ENCODE peak calls at places on chromosome 13, in six cellular contexts. Q, M, E, G, L and R are unnamed samples.

GRCh38 chr13:111202745-111203144 is 87.6 kb downstream of the ARHGEF7 start:
- ATAC-seq in Q (peak), M (peak), L (no peak), E (no peak), G (no peak), R (peak)

GRCh38 chr13:109744512-109745051 is 41.8 kb downstream of the IRS2 start:
- ATAC-seq in Q (no peak), L (no peak), G (no peak), M (peak), E (no peak), R (no peak)

GRCh38 chr13:41595298-41595697 is 137.9 kb downstream of the RGCC start:
- ATAC-seq in Q (no peak), M (no peak), G (no peak), E (no peak), L (no peak), R (no peak)

GRCh38 chr13:50644081-50644871 is 199.2 kb downstream of the DLEU7 start:
- ATAC-seq in E (no peak), M (no peak), G (no peak), Q (no peak), L (no peak), R (no peak)

GRCh38 chr13:27619711-27620376 is 485 bp downstream of the LNX2 start:
- ATAC-seq in G (peak), M (peak), Q (peak), E (no peak), L (peak), R (peak)

GRCh38 chr13:98584668-98585397 is 7.9 kb upstream of the STK24 start:
- ATAC-seq in E (no peak), G (peak), Q (no peak), L (no peak), M (no peak), R (no peak)

GRCh38 chr13:45385320-45385719 is 32.9 kb downstream of the SLC25A30 start:
- ATAC-seq in M (no peak), G (no peak), E (no peak), Q (no peak), L (no peak), R (no peak)

GRCh38 chr13:105048685-105049084 is 1486.8 kb downstream of the EFNB2 start:
- ATAC-seq in L (no peak), E (no peak), Q (peak), G (no peak), M (no peak), R (no peak)

GRCh38 chr13:72062566-72062965 is 195.6 kb upstream of the DACH1 start:
- ATAC-seq in M (no peak), L (peak), E (no peak), Q (no peak), G (no peak), R (no peak)

GRCh38 chr13:66915596-66916185 is 314.4 kb downstream of the PCDH9 start:
- ATAC-seq in G (no peak), M (no peak), E (no peak), Q (no peak), L (no peak), R (no peak)

GRCh38 chr13:40170982-40171381 is 495.5 kb downstream of the FOXO1 start:
- ATAC-seq in E (no peak), L (peak), Q (no peak), G (no peak), M (no peak), R (no peak)

GRCh38 chr13:70729369-70729768 is 621.1 kb upstream of the KLHL1 start:
- ATAC-seq in Q (peak), L (no peak), E (no peak), M (no peak), G (peak), R (no peak)

GRCh38 chr13:21079761-21080730 is 18.7 kb upstream of the LATS2 start:
- ATAC-seq in Q (no peak), M (no peak), G (peak), E (peak), L (no peak), R (peak)

GRCh38 chr13:51916419-51916818 is 54.6 kb downstream of the CCDC70 start:
- ATAC-seq in E (no peak), Q (no peak), L (no peak), G (no peak), M (no peak), R (no peak)

GRCh38 chr13:44818428-44818827 is 170.8 kb downstream of the NUFIP1 start:
- ATAC-seq in Q (peak), L (peak), E (no peak), M (no peak), G (peak), R (no peak)

GRCh38 chr13:106492576-106493323 is 42.7 kb downstream of the EFNB2 start:
- ATAC-seq in L (no peak), E (no peak), Q (no peak), M (no peak), G (no peak), R (no peak)

GRCh38 chr13:43005460-43006236 is 13.6 kb upstream of the EPSTI1 start:
- ATAC-seq in M (no peak), E (peak), Q (no peak), G (no peak), L (no peak), R (peak)

GRCh38 chr13:34124912-34125311 is 307.0 kb downstream of the RFC3 start:
- ATAC-seq in E (no peak), L (no peak), Q (no peak), M (no peak), G (peak), R (no peak)

GRCh38 chr13:60329221-60329983 is 67.6 kb upstream of the TDRD3 start:
- ATAC-seq in L (peak), E (peak), Q (peak), G (peak), M (peak), R (no peak)

GRCh38 chr13:51879133-51879532 is 17.4 kb downstream of the CCDC70 start:
- ATAC-seq in G (no peak), Q (peak), E (no peak), M (no peak), L (no peak), R (no peak)

GRCh38 chr13:111318396-111318795 is 2.0 kb upstream of the TEX29 start:
- ATAC-seq in Q (no peak), M (peak), E (no peak), L (no peak), G (no peak), R (no peak)

GRCh38 chr13:75432045-75432444 is 49.9 kb downstream of the TBC1D4 start:
- ATAC-seq in M (peak), Q (peak), L (peak), G (peak), E (no peak), R (peak)

GRCh38 chr13:63512095-63512494 is 2096.4 kb upstream of the PCDH20 start:
- ATAC-seq in G (no peak), L (no peak), E (peak), Q (no peak), M (no peak), R (no peak)

GRCh38 chr13:18978447-18978846 is 203.2 kb downstream of the TUBA3C start:
- ATAC-seq in L (no peak), E (peak), M (no peak), G (no peak), Q (no peak), R (no peak)

DNA sequence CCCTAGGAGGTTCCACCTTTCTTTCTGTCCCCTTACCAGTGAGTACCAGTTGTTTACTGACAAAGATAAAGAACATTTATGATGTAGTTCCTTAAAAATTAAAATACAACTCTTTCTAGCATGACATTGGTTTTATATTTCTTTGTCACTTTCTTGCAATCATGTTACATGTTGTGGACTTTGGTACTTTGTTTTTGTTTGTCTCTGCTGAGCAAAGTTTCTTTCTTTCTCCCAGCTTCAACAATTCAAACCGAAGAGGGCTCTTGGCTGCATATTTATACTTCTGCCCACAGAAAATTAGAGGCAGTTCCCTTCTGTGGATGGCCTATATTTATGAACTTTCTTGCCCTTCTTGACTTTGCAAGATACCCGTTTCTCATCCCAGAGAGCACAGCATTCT is 201.2 kb downstream of the MTUS2 start:
- ATAC-seq in G (no peak), Q (no peak), M (no peak), L (no peak), E (no peak), R (no peak)
- TF ChIP-seq POLR2AphosphoS5 in G (no peak), Q (no peak), M (no peak), L (no peak), E (no peak), R (no peak)

DNA sequence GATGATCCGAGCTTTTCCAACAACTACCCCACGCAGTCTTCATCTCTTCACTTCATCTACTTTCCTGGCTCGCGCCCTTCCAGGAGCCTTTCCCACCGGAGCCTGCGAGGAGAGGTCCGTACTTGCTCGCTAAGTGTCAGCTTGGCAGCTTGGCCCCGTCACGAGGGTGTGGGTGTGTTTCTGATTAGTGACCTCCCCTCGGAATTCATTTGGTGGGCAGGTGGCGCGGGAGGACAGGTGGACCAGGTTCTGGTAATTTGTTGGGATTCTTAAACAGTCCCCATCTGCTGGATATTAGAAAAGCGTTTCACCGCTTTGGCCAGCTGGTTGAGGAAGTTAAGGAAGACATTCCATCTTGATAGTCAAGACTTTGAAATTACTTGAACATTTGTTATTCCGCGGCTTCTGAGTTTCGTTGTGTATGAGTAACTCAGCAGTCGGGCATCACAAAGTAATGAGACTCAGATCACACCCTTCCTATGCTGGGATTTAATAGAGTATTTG is 515 bp downstream of the UFM1 start:
- ATAC-seq in Q (peak), L (peak), G (peak), M (peak), E (peak), R (peak)
- TF ChIP-seq POLR2A in Q (peak), L (no peak), G (no peak), M (peak), E (no peak), R (no peak)

GRCh38 chr13:103403148-103403740 is 337.0 kb upstream of the SLC10A2 start:
- ATAC-seq in M (no peak), L (no peak), Q (no peak), E (no peak), G (no peak), R (no peak)
- TF ChIP-seq POLR2AphosphoS5 in M (no peak), L (no peak), Q (no peak), E (no peak), G (no peak), R (no peak)

DNA sequence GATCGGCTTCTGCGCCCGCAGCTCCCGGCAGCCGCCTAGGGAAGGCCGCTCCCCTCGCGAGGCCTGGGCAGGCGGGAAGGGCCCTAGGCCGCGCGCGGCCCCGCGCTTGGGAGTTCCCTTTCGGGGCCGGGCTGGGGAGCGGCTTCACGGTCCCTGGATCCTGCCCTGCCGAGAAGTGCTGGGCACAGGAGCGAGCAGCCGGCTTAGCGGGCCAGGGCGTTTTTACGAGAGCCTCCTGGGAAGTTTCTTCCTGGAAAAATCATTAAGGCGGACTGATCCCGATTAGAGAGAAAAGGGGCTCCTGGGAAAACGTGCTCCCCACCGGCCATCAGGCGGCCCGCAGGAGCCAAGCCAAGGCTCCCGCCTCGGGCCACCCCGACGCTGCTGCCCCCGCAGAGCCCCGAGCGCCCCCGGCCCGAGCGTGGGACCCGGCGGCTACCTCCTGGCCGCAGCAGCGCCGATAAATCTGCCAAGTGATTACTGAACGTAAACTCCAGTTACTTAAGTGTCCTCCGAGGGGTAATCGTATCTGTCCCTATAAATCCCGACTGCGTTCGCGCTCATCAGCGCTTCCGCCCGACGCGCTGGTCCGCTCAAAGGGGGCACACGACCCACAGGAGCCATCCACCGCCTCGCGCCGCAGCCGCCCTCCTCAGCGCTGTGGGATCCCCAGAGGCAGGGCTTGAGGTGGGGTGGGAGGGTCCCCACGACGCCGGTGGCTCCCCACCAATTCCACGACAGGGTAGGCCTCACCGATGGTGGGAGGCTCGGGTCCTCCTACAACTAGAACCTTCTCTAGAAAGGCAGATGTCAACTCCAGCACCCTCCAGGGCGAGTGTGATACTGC is 2.8 kb downstream of the ZIC5 start:
- ATAC-seq in E (no peak), Q (no peak), M (no peak), G (no peak), L (peak), R (peak)
- TF ChIP-seq POLR2A in E (no peak), Q (no peak), M (no peak), G (no peak), L (peak), R (no peak)